ENCODE peak calls at places on chromosomes 11 and 22, in six cellular contexts. T is pancreas, R is breast epithelium, L is AG04450, P is testis, K is fibroblast of villous mesenchyme. Z is an unnamed sample.

GRCh38 chr11:79727221-79727620 is 286.4 kb upstream of the TENM4 start:
- DNase-seq in T (no peak), R (no peak), L (no peak), P (no peak), K (no peak), Z (no peak)

GRCh38 chr11:38416141-38416540 is 1818.1 kb upstream of the RAG2 start:
- DNase-seq in T (no peak), R (no peak), L (no peak), P (no peak), K (no peak), Z (no peak)

GRCh38 chr11:121844016-121844415 is 272.0 kb downstream of the BLID start:
- DNase-seq in T (no peak), R (no peak), L (no peak), P (peak; percentile 36), K (no peak), Z (no peak)

GRCh38 chr11:116730568-116730967 is 42.2 kb downstream of the BUD13 start:
- DNase-seq in T (no peak), R (no peak), L (no peak), P (no peak), K (no peak), Z (peak; percentile 10)

GRCh38 chr11:75773595-75774353 is 5.2 kb downstream of the DGAT2 start:
- DNase-seq in T (peak; percentile 16), R (no peak), L (no peak), P (no peak), K (no peak), Z (no peak)

GRCh38 chr22:38740116-38740723 is 15.6 kb downstream of the SUN2 start:
- DNase-seq in T (peak; percentile 76), R (no peak), L (no peak), P (no peak), K (no peak), Z (no peak)

GRCh38 chr22:28425211-28425610 is 254.4 kb downstream of the TTC28 start:
- DNase-seq in T (no peak), R (no peak), L (no peak), P (no peak), K (no peak), Z (no peak)

GRCh38 chr11:117605331-117605730 is 191.7 kb downstream of the DSCAML1 start:
- DNase-seq in T (no peak), R (no peak), L (no peak), P (no peak), K (no peak), Z (no peak)

GRCh38 chr22:41831383-41831782 is 1.5 kb upstream of the SREBF2 start:
- DNase-seq in T (no peak), R (no peak), L (no peak), P (no peak), K (no peak), Z (peak; percentile 26)

GRCh38 chr11:68371176-68372041 is 59.0 kb downstream of the LRP5 start:
- DNase-seq in T (peak; percentile 55), R (no peak), L (no peak), P (no peak), K (peak; percentile 61), Z (no peak)

GRCh38 chr11:121873770-121874169 is 242.2 kb downstream of the BLID start:
- DNase-seq in T (no peak), R (no peak), L (no peak), P (no peak), K (no peak), Z (no peak)

GRCh38 chr11:12543596-12544415 is 130.4 kb upstream of the TEAD1 start:
- DNase-seq in T (no peak), R (no peak), L (no peak), P (no peak), K (no peak), Z (no peak)

GRCh38 chr11:79108851-79109250 is 332.0 kb downstream of the TENM4 start:
- DNase-seq in T (no peak), R (no peak), L (no peak), P (no peak), K (no peak), Z (peak; percentile 25)

GRCh38 chr11:120384476-120384875 is 48.3 kb downstream of the ARHGEF12 start:
- DNase-seq in T (no peak), R (no peak), L (no peak), P (no peak), K (no peak), Z (no peak)
- H3K4me3 ChIP-seq in T (no peak overlapping the region), R (no peak overlapping the region), L (no peak overlapping the region), P (no peak overlapping the region), K (no peak overlapping the region), Z (no peak overlapping the region)

GRCh38 chr11:112723676-112724075 is 237.5 kb upstream of the NCAM1 start:
- DNase-seq in T (no peak), R (no peak), L (no peak), P (no peak), K (no peak), Z (no peak)
- TF ChIP-seq CTCF in T (no peak), R (no peak), L (no peak), P (no peak), K (no peak), Z (no peak)

GRCh38 chr11:94742645-94743044 is 25.5 kb upstream of the AMOTL1 start:
- DNase-seq in T (no peak), R (no peak), L (no peak), P (no peak), K (no peak), Z (no peak)

GRCh38 chr11:94738746-94739145 is 29.4 kb upstream of the AMOTL1 start:
- DNase-seq in T (no peak), R (no peak), L (no peak), P (no peak), K (no peak), Z (no peak)

GRCh38 chr11:94739331-94739730 is 28.8 kb upstream of the AMOTL1 start:
- DNase-seq in T (no peak), R (no peak), L (no peak), P (no peak), K (no peak), Z (no peak)

GRCh38 chr11:94740083-94740974 is 27.8 kb upstream of the AMOTL1 start:
- DNase-seq in T (peak; percentile 49), R (no peak), L (no peak), P (peak; percentile 80), K (no peak), Z (no peak)

DNA sequence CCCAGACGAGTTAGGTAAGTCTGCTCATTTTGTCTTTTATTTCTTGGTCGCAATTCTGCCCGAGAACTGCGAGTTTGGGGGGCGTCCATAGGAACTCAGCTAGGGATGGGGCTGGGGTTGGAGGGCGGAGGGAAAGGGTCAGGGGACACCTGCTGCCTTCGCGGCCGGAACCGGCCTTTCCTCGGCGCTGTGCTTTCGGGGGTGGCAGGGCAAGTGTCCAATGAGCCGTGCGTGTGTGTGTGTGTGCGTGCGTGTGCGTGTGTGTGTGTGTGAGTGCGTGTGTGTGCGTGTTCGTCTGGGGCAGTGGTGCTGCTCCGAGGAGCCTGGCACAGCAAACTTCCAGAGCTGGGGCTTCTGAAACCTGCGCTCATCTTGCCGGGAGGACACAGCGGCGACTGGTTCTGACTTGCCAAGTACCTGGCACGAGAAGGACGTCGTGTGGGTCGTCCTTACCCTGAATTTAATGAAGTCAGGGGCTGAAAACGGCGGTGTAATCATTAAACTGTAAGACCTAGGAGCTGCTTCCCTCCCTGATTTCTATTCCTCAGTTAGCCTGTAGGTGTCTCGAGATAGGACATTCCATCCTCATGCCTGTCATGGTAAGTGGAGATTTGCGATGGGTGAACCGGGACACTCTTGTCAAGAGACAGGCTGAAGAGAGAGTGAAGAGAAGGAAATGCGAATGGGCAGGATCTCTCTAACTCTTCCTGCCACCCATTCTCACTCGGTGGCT is 27.0 kb upstream of the AMOTL1 start:
- DNase-seq in T (peak; percentile 66), R (peak; percentile 53), L (no peak), P (peak; percentile 15), K (peak; percentile 61), Z (peak; percentile 63)
- H3K4me3 ChIP-seq in T (peak overlapping the region; percentile 46), R (peak overlapping the region; percentile 56), L (peak overlapping the region; percentile 62), P (peak overlapping the region; percentile 57), K (peak overlapping the region; percentile 63), Z (peak overlapping the region; percentile 55)

DNA sequence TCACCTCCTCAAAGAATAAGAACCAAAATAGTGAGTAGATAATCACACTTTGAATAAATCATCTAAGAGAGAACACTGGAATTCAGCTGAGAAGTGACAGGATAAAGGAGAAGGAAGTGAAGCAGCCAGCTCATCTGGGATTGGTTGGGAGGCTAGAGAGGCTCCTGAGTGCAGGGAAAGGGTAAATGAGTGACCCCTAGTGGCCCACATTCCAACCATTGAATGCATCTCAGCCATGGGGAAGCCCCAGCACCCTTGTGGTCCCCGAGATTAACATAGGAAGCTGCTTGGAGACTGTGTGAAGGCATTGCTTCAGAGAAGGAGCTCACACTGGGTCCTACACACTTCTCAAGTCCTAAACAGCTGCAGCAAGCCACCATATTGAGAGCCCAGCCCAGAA is 82.3 kb downstream of the JRKL start:
- DNase-seq in T (no peak), R (no peak), L (no peak), P (no peak), K (no peak), Z (no peak)
- TF ChIP-seq CTCF in T (no peak), R (no peak), L (no peak), P (no peak), K (peak; percentile 10), Z (no peak)